ENCODE peak calls at places on chromosomes 16 and 17, in nine cellular contexts. S, I, N, V, F, D, T, O and K are unnamed samples. For H3K27me3, the result is how much of the 10 kb centered on the place peaks cover.

GRCh38 chr17:52148969-52149351 is 9.6 kb downstream of the CA10 start:
- DNase-seq in D (no peak), I (no peak), T (no peak), V (peak), O (no peak), F (no peak), N (no peak), S (no peak), K (no peak)

GRCh38 chr16:31532120-31532519 is 4.4 kb downstream of the AHSP start:
- DNase-seq in D (no peak), N (no peak), V (no peak), T (no peak), F (no peak), O (no peak), I (no peak), S (no peak), K (no peak)

GRCh38 chr16:86249631-86250030 is 260.7 kb upstream of the FOXF1 start:
- DNase-seq in F (no peak), S (no peak), I (no peak), V (no peak), O (no peak), N (no peak), T (no peak), D (no peak), K (no peak)

GRCh38 chr16:19210175-19210924 is 42.3 kb downstream of the SYT17 start:
- DNase-seq in D (no peak), O (no peak), S (no peak), V (no peak), I (no peak), T (no peak), F (no peak), N (no peak), K (no peak)

GRCh38 chr17:77100009-77100408 is 40.8 kb upstream of the SEC14L1 start:
- DNase-seq in O (no peak), T (peak), N (peak), D (no peak), F (no peak), S (peak), V (no peak), I (no peak), K (peak)

GRCh38 chr17:17071531-17072360 is 29.5 kb downstream of the MPRIP start:
- DNase-seq in T (no peak), N (peak), V (peak), O (no peak), S (no peak), I (no peak), D (no peak), F (no peak), K (no peak)

GRCh38 chr16:51048544-51048943 is 102.5 kb downstream of the SALL1 start:
- DNase-seq in I (no peak), S (no peak), V (peak), F (no peak), T (no peak), D (peak), O (no peak), N (no peak), K (no peak)

GRCh38 chr16:48576927-48577326 is 33.1 kb downstream of the N4BP1 start:
- DNase-seq in T (no peak), D (peak), O (no peak), N (no peak), S (no peak), V (peak), I (no peak), F (no peak), K (no peak)

GRCh38 chr17:1916963-1917715 is 87.3 kb downstream of the RPA1 start:
- DNase-seq in S (peak), T (no peak), O (no peak), I (no peak), N (no peak), V (no peak), F (no peak), D (no peak), K (no peak)

GRCh38 chr17:72164340-72164739 is 43.5 kb downstream of the SOX9 start:
- DNase-seq in N (no peak), T (no peak), V (no peak), S (no peak), D (peak), F (no peak), I (no peak), O (no peak), K (no peak)

GRCh38 chr16:59702531-59702930 is 968.4 kb upstream of the GOT2 start:
- DNase-seq in T (no peak), D (no peak), F (peak), V (no peak), O (no peak), S (no peak), N (no peak), I (no peak), K (no peak)

GRCh38 chr16:23950898-23951297 is 115.1 kb downstream of the PRKCB start:
- DNase-seq in N (no peak), O (no peak), V (no peak), D (no peak), T (no peak), S (no peak), F (no peak), I (no peak), K (no peak)

GRCh38 chr17:76791053-76791980 is 53.4 kb downstream of the MFSD11 start:
- DNase-seq in S (no peak), F (peak), O (no peak), D (peak), I (no peak), T (no peak), V (peak), N (no peak), K (no peak)

GRCh38 chr17:17781591-17782424 is 55.0 kb downstream of the SREBF1 start:
- DNase-seq in N (peak), S (peak), F (peak), D (peak), V (no peak), T (peak), O (peak), I (no peak), K (peak)

GRCh38 chr16:91484-91883 is 13.5 kb downstream of the MPG start:
- DNase-seq in O (no peak), S (no peak), I (no peak), V (no peak), F (no peak), T (peak), N (no peak), D (no peak), K (no peak)

GRCh38 chr16:81625544-81626152 is 153.4 kb upstream of the PLCG2 start:
- DNase-seq in O (no peak), F (no peak), S (peak), T (peak), I (no peak), V (peak), D (peak), N (no peak), K (no peak)

GRCh38 chr17:27384261-27384701 is 72.0 kb upstream of the KSR1 start:
- DNase-seq in O (no peak), F (peak), N (no peak), V (peak), I (no peak), S (peak), D (peak), T (peak), K (peak)

GRCh38 chr17:17387017-17387416 is 83.8 kb downstream of the NT5M start:
- DNase-seq in I (no peak), N (no peak), T (no peak), V (peak), D (no peak), S (no peak), F (no peak), O (no peak), K (peak)

GRCh38 chr17:28916302-28916934 is 13.5 kb upstream of the DHRS13 start:
- DNase-seq in S (no peak), T (no peak), D (peak), V (no peak), O (peak), N (peak), I (no peak), F (peak), K (no peak)

GRCh38 chr17:46793541-46793940 is 25.0 kb downstream of the WNT3 start:
- DNase-seq in T (no peak), F (no peak), I (no peak), S (no peak), N (no peak), O (no peak), D (no peak), V (no peak), K (no peak)

GRCh38 chr16:1534021-1535020 is 855 bp downstream of the TMEM204 start:
- DNase-seq in S (no peak), N (no peak), I (no peak), T (no peak), D (peak), F (peak), V (no peak), O (peak), K (peak)

GRCh38 chr17:42118545-42118944 is 2.6 kb downstream of the KAT2A start:
- DNase-seq in I (no peak), V (peak), N (no peak), T (no peak), F (peak), O (peak), D (peak), S (no peak), K (no peak)

GRCh38 chr16:87724490-87725291 is 41.1 kb downstream of the KLHDC4 start:
- DNase-seq in D (no peak), F (no peak), T (no peak), V (no peak), N (no peak), I (no peak), S (no peak), O (no peak), K (no peak)

GRCh38 chr17:42431758-42432161 is 8.7 kb upstream of the CAVIN1 start:
- DNase-seq in I (no peak), S (peak), V (no peak), N (no peak), T (no peak), F (peak), D (no peak), O (no peak), K (no peak)

GRCh38 chr16:22300427-22301071 is 3.3 kb downstream of the POLR3E start:
- DNase-seq in T (peak), O (peak), D (peak), V (peak), S (peak), I (no peak), F (peak), N (no peak), K (peak)

GRCh38 chr17:16915752-16916556 is 56.0 kb downstream of the TNFRSF13B start:
- DNase-seq in F (peak), I (peak), N (peak), D (peak), T (peak), O (peak), V (peak), S (no peak), K (no peak)

GRCh38 chr16:59909262-59909661 is 1175.1 kb upstream of the GOT2 start:
- DNase-seq in D (peak), V (no peak), N (no peak), I (no peak), T (no peak), F (no peak), O (no peak), S (no peak), K (no peak)

GRCh38 chr17:62017912-62018311 is 47.2 kb downstream of the MED13 start:
- DNase-seq in I (no peak), F (no peak), D (peak), T (no peak), S (no peak), V (peak), O (no peak), N (no peak), K (no peak)

GRCh38 chr16:80231888-80232287 is 308.9 kb upstream of the DYNLRB2 start:
- DNase-seq in S (no peak), F (peak), I (no peak), N (no peak), T (no peak), V (peak), O (no peak), D (peak), K (no peak)

GRCh38 chr16:3756113-3756512 is 38.8 kb upstream of the TRAP1 start:
- DNase-seq in O (no peak), N (no peak), F (no peak), S (no peak), D (no peak), V (no peak), I (no peak), T (no peak), K (no peak)

GRCh38 chr16:13342675-13343074 is 441.3 kb downstream of the SHISA9 start:
- DNase-seq in O (no peak), F (no peak), S (no peak), N (no peak), T (no peak), V (no peak), D (no peak), I (no peak), K (no peak)

GRCh38 chr16:15682105-15682570 is 32.1 kb downstream of the NDE1 start:
- DNase-seq in N (no peak), S (no peak), O (peak), I (no peak), F (peak), V (peak), T (no peak), D (peak), K (no peak)

GRCh38 chr17:19372004-19372365 is 6.3 kb upstream of the MAPK7 start:
- DNase-seq in O (no peak), N (no peak), T (no peak), F (no peak), I (no peak), V (no peak), D (no peak), S (no peak), K (no peak)

GRCh38 chr17:77311371-77311981 is 170.7 kb downstream of the SEC14L1 start:
- DNase-seq in N (no peak), D (no peak), F (no peak), V (no peak), S (peak), T (no peak), I (no peak), O (no peak), K (no peak)

GRCh38 chr16:48383204-48383876 is 1.9 kb downstream of the SIAH1 start:
- DNase-seq in D (peak), S (no peak), I (no peak), V (no peak), O (no peak), F (peak), N (no peak), T (no peak), K (no peak)

GRCh38 chr17:40445769-40446468 is 2.7 kb downstream of the IGFBP4 start:
- DNase-seq in N (no peak), O (no peak), F (peak), S (no peak), I (no peak), V (no peak), D (peak), T (no peak), K (no peak)

GRCh38 chr17:69853533-69854262 is 221.3 kb upstream of the KCNJ16 start:
- DNase-seq in N (no peak), O (no peak), I (no peak), T (peak), F (peak), V (no peak), S (no peak), D (peak), K (no peak)

GRCh38 chr16:578870-579405 is 9.2 kb downstream of the PIGQ start:
- DNase-seq in N (peak), S (peak), I (no peak), D (peak), F (peak), T (peak), V (no peak), O (peak), K (peak)

GRCh38 chr16:19486744-19487325 is 35.1 kb downstream of the GDE1 start:
- DNase-seq in N (no peak), F (no peak), S (no peak), I (no peak), D (no peak), V (no peak), O (no peak), T (no peak), K (no peak)

GRCh38 chr16:85750021-85750826 is 672 bp downstream of the C16orf74 start:
- DNase-seq in S (no peak), N (peak), I (no peak), T (peak), F (peak), O (peak), D (peak), V (peak), K (no peak)

GRCh38 chr17:57892820-57893595 is 43.2 kb upstream of the MRPS23 start:
- DNase-seq in I (peak), S (peak), O (peak), N (peak), T (peak), D (peak), F (peak), V (peak), K (peak)
- H3K4me3 ChIP-seq in I (peak), S (peak), O (no peak), N (peak), T (peak), D (peak), F (peak), V (no peak), K (peak)

DNA sequence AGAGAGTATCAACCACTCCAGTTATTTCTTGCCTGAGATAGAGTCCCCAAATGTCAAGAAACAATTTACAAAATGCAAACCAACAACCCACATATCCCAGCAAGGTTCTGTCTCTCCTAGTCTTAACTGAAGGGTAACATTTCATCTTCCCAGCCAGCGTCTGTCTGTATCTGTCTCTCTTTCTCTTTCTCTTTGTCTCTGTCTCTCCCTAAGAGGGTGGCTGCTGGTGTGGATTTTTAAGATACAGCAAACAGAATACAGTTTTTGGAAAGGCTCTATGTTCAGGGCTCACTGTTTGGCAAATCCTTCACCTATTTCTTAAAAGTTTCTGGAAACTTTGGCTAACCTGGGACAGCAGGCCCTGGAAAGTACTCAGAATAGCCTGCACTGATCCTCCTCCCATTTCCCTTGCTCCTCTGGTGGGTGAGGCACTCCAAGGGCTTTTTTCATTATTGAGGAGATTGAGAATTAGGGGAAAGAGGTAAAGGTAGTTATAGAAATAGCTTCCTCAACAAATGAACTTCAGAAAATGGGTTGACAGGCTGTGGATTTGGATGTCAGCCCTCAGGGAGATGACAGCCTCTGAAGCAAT is 6.2 kb downstream of the HOXB4 start:
- DNase-seq in N (no peak), S (no peak), D (no peak), F (no peak), O (no peak), T (no peak), V (peak), I (no peak), K (no peak)
- H3K27me3 ChIP-seq in N (half or more), S (under half), D (under half), F (under half), O (half or more), T (half or more), V (under half), I (under half), K (under half)

DNA sequence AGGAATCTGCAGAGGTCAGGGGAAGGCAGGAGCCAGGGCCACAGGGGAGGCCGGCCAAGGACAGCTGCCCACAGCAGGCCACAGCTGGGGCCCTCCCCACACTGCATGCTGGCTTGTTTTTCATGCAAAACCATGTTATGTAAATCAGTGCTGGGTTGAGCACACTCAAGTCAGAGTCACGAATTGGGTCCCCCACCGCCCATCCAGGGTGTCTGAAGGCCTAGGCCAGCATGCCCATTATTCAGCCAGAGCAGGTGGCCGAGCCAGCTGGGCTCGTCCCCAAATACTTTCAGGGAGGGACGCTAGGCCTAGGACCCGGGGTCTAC is 51.2 kb upstream of the TOB1 start:
- DNase-seq in O (peak), N (no peak), F (no peak), V (no peak), I (no peak), D (no peak), T (no peak), S (peak), K (no peak)
- H3K4me3 ChIP-seq in O (no peak), N (no peak), F (no peak), V (no peak), I (no peak), D (no peak), T (no peak), S (no peak), K (no peak)

GRCh38 chr16:67393790-67394270 is 532 bp upstream of the TPPP3 start:
- DNase-seq in T (no peak), S (no peak), D (no peak), N (no peak), F (no peak), I (no peak), V (no peak), O (peak), K (peak)
- H3K27me3 ChIP-seq in T (under half), S (under half), D (under half), N (under half), F (under half), I (under half), V (under half), O (under half), K (under half)

GRCh38 chr17:7176870-7177209 is 2.3 kb downstream of the ASGR1 start:
- DNase-seq in O (peak), F (peak), I (no peak), N (no peak), D (peak), V (no peak), S (no peak), T (no peak), K (no peak)

GRCh38 chr17:7177210-7177953 is 1.8 kb downstream of the ASGR1 start:
- DNase-seq in V (peak), N (peak), O (peak), F (peak), I (no peak), S (peak), D (peak), T (peak), K (peak)

GRCh38 chr17:7179317-7180254 is at the start of gene ASGR1:
- DNase-seq in F (no peak), D (no peak), V (no peak), T (no peak), S (peak), N (no peak), I (no peak), O (peak), K (no peak)

GRCh38 chr17:7178973-7179316 is 225 bp downstream of the ASGR1 start:
- DNase-seq in F (no peak), D (no peak), N (no peak), T (no peak), V (no peak), I (no peak), S (no peak), O (no peak), K (no peak)

DNA sequence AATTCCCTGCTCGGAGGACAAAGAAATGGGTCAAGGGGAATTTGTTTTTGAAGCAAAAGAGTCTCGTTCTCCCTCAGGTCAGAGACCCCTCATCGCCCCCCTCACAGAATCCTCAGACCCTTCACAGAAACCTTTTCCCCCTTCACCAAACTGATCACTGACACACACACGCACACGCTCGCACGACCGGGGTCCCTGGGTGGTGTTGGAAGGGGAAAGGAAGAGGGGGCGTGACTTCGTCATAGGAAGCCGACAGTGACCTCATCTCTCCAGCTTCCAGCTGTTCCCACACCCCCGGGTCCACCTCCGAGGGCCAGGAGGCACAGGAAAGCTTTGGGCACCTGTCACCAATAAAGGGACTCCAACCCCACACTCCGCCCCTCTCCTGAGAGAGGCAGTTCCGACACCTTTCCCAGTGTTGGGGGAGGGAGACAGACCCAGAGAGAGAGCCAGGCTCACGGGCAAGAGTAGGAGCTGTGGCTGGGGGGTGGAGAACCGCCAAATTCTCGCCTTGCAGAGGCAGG is 1.2 kb downstream of the ASGR1 start:
- DNase-seq in V (no peak), I (no peak), F (peak), N (no peak), S (peak), D (peak), O (peak), T (no peak), K (no peak)
- H3K4me3 ChIP-seq in V (peak), I (peak), F (peak), N (peak), S (peak), D (peak), O (peak), T (peak), K (peak)

GRCh38 chr16:57886427-57886826 is 84.1 kb upstream of the KIFC3 start:
- DNase-seq in F (no peak), S (no peak), I (no peak), D (no peak), T (no peak), V (no peak), O (peak), N (no peak), K (no peak)
- H3K27me3 ChIP-seq in F (half or more), S (under half), I (under half), D (under half), T (half or more), V (under half), O (under half), N (under half), K (under half)